ENCODE peak calls at places on chromosomes 16 and 17, in five cellular contexts. E is uterus, W is prostate gland, P is endothelial cell of umbilical vein, K is HCT116. Q is an unnamed sample.
A peak's percentile ranks its signal among the peaks of the same experiment; 100 is the strongest.

GRCh38 chr17:41736983-41737679 is 2.7 kb upstream of the HAP1 start:
- DNase-seq in K (no peak), P (no peak), W (no peak), E (no peak), Q (no peak)

GRCh38 chr16:29665294-29666077 is 2.4 kb downstream of the SPN start:
- DNase-seq in P (no peak), W (no peak), E (no peak), K (no peak), Q (no peak)

GRCh38 chr16:57187508-57187854 is 1.4 kb downstream of the RSPRY1 start:
- DNase-seq in K (no peak), W (no peak), E (no peak), P (no peak), Q (no peak)

GRCh38 chr17:48459070-48459469 is 29.1 kb upstream of the SKAP1 start:
- DNase-seq in P (no peak), K (no peak), E (no peak), W (no peak), Q (no peak)

GRCh38 chr17:64130559-64131001 is 636 bp upstream of the ERN1 start:
- DNase-seq in P (peak; percentile 83), K (no peak), W (no peak), E (peak; percentile 63), Q (peak; percentile 47)

GRCh38 chr16:48383204-48383876 is 1.9 kb downstream of the SIAH1 start:
- DNase-seq in K (no peak), P (no peak), W (no peak), E (no peak), Q (no peak)

GRCh38 chr16:2798723-2799204 is 494 bp downstream of the PRSS41 start:
- DNase-seq in P (no peak), E (no peak), W (no peak), K (no peak), Q (no peak)

GRCh38 chr17:48513097-48513496 is 17.7 kb downstream of the HOXB1 start:
- DNase-seq in E (no peak), P (no peak), K (no peak), W (no peak), Q (no peak)

GRCh38 chr16:81697321-81697885 is 81.7 kb upstream of the PLCG2 start:
- DNase-seq in E (peak; percentile 36), W (peak; percentile 62), K (peak; percentile 51), P (peak; percentile 79), Q (no peak)

GRCh38 chr17:80971704-80972304 is 19.8 kb upstream of the CHMP6 start:
- DNase-seq in K (no peak), P (no peak), E (no peak), W (no peak), Q (no peak)

DNA sequence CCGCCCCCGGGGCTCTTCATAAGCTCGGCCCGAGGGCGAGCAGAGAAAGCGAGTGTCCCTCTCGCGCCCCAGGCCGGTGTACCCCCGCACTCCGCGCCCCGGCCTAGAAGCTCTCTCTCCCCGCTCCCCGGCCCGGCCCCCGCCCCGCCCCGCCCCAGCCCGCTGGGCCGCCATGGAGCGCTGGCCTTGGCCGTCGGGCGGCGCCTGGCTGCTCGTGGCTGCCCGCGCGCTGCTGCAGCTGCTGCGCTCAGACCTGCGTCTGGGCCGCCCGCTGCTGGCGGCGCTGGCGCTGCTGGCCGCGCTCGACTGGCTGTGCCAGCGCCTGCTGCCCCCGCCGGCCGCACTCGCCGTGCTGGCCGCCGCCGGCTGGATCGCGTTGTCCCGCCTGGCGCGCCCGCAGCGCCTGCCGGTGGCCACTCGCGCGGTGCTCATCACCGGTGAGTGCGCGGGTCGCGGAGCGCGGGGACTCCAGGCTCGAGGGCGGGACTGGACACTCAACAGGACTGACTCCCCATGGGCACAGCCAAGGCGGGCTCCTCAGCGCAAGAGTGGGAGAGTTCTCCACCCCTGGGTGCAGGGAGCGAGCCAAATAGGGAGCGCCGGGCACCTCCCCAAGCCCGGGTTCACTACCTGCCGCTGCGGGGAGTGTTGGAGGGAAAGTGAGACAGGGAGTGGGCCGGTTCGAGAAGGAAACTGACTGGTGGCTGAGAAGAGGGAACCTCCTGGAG is at the start of gene HSD11B2:
- DNase-seq in K (peak; percentile 40), E (peak; percentile 52), P (peak; percentile 57), W (peak; percentile 39), Q (no peak)
- TF ChIP-seq POLR2A in K (no peak), E (no peak), P (no peak), W (peak; percentile 36), Q (no peak)

DNA sequence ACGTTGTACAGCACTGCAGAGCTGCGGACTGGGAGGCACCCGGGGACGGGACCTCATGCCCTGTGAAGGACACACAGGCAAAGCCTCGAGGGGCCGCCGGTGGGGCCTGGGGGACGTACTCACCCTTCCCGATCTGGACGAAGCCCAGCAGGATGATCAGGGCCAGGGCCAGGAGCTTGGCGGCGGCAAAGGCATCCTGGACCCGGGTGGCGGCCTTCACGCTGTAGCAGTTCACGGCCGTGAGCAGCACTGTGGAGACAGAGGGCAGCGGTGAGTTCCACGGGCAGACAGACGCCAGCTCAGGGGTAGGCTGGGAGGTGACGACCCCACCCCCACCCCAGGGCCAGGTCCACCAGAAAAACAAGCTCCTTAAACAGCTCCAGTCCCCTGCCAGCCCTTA is 17.7 kb downstream of the SLC7A5 start:
- DNase-seq in P (no peak), E (no peak), W (no peak), K (no peak), Q (no peak)
- TF ChIP-seq CTCF in P (no peak), E (no peak), W (no peak), K (no peak), Q (no peak)

DNA sequence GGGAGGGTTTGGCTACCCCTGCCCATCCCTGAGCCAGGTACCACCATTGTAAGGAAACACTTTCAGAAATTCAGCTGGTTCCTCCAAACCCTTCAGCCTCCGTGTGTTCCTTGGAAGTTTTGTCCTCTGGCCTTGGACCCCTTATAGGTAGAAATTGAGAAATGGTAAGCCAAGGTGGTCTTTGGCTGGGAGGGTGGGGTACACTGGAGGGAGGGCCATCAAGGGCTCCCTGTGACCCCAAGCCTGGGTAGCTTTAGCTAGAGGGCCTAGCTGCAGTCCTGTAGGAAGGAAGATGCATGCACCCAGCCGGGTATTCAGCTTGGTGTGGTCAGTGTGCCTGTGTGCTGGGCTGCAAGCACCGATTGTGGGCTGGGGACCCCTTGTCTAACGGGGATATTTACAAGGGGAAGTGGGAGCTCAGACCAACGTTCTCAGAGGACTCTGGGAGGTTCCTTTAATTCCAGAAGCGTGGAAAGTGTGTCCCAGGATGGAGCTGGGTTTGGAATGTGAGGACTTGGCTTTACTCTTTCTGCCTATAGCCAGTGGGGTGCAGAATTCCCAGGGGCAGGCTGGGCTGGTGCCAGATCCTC is 6.8 kb downstream of the NAT9 start:
- DNase-seq in K (no peak), W (no peak), E (no peak), P (no peak), Q (no peak)
- TF ChIP-seq POLR2A in K (no peak), W (no peak), E (no peak), P (no peak), Q (no peak)

GRCh38 chr17:57104461-57105175 is 19.6 kb downstream of the AKAP1 start:
- DNase-seq in K (no peak), W (no peak), P (no peak), E (no peak), Q (no peak)

GRCh38 chr17:57108656-57109392 is 23.8 kb downstream of the AKAP1 start:
- DNase-seq in W (no peak), E (no peak), K (no peak), P (no peak), Q (no peak)

GRCh38 chr17:57107498-57108101 is 22.6 kb downstream of the AKAP1 start:
- DNase-seq in K (peak; percentile 94), W (peak; percentile 76), P (no peak), E (no peak), Q (no peak)

GRCh38 chr17:57106107-57106835 is 21.2 kb downstream of the AKAP1 start:
- DNase-seq in P (no peak), K (peak; percentile 64), E (no peak), W (no peak), Q (no peak)

DNA sequence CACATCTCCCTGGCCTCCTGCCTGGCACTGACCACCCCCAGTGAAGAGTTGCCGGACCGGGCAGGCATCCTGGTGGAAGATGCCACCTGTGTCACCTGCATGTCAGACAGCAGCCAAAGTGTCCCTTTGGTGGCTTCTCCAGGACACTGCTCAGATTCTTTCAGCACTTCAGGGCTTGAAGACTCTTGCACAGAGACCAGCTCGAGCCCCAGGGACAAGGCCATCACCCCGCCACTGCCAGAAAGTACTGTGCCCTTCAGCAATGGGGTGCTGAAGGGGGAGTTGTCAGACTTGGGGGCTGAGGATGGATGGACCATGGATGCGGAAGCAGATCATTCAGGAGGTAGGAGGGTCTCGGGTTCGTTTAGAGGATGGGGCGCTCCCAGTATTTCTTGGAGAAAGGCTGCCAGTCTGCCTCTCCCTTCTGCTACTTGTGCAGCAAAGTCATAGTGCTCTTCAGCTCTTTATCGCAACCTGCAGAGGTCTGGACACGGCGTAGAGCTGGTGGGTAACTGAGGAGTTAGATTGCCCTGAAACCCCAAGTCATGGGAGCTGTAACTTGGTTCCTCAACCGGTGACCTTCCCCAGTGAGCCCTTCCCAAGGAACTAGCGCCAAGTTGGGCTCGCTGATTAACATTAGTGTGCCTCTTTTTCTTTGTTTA is 21.9 kb downstream of the AKAP1 start:
- DNase-seq in W (no peak), E (no peak), K (no peak), P (no peak), Q (no peak)
- TF ChIP-seq CTCF in W (no peak), E (no peak), K (no peak), P (no peak), Q (no peak)

GRCh38 chr17:28950017-28950751 is 1.1 kb downstream of the PHF12 start:
- DNase-seq in K (no peak), P (peak; percentile 54), W (peak; percentile 42), E (peak; percentile 54), Q (no peak)

GRCh38 chr17:28951428-28951990 is at the start of gene PHF12:
- DNase-seq in K (peak; percentile 100), W (peak; percentile 100), P (peak; percentile 100), E (peak; percentile 100), Q (peak; percentile 97)

GRCh38 chr17:28950752-28951427 is 428 bp downstream of the PHF12 start:
- DNase-seq in P (no peak), K (no peak), W (peak; percentile 15), E (peak; percentile 42), Q (no peak)

GRCh38 chr17:28953444-28954118 is 2.3 kb upstream of the PHF12 start:
- DNase-seq in K (peak; percentile 45), W (peak; percentile 32), P (peak; percentile 61), E (peak; percentile 59), Q (no peak)

DNA sequence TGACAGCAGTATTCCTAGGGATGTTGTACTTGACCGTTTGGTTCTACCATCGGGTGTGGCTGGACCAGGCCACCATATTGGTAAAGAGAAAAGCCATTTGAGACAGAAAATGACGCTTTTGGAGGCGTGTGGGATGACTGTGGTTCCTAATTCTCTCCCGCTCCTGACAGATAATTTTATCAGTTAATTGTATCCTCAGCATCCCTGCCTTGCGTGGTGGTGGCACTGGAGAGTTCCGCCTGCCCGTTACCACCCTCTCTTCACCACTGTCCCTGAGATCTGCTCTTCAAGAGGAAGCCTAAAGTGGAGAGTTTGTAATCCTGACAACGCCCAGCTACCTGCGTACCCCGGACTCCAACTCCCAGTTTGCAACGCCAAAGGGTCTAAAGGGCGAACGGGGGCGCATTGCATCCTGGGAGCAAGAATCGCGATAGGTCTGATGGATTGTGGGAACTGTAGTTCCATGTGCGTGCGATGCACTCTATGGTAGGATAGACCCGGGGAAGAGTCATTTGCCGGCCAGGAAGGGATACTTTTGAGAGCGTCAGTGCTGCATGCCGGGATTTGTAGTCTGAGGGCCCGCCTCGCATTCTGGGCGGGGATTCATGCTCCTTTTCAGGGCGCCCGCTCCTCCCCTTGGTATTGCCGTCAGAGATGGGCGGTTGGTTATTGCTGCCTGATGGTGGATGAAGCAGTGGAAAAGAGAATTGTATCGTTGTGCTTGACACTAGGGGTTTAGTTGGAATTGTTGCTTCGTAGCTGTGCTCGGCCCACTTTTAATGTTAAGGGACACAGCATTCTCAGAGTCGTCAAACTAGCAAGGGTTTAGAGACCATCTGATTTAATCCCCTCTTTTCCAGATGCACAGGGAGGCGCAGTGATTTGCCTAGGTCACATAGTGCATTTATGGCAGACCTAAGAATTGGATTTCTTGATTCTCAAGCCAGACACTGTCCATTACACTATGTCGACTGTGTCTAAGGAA is 965 bp upstream of the PHF12 start:
- DNase-seq in K (peak; percentile 99), W (peak; percentile 98), P (peak; percentile 100), E (peak; percentile 99), Q (peak; percentile 93)
- TF ChIP-seq POLR2A in K (peak; percentile 57), W (peak; percentile 58), P (peak; percentile 17), E (peak; percentile 42), Q (no peak)